ENCODE peak calls at places on chromosome 18, in four cellular contexts. Q, J, L and O are unnamed samples.

GRCh38 chr18:55387139-55387984 is 200.6 kb downstream of the TCF4 start:
- DNase-seq in J (no peak), Q (no peak), L (no peak), O (peak; percentile 13)

GRCh38 chr18:35123811-35124210 is 82.6 kb downstream of the MAPRE2 start:
- DNase-seq in J (no peak), Q (no peak), L (no peak), O (no peak)

GRCh38 chr18:50125456-50125855 is 69.5 kb downstream of the MYO5B start:
- DNase-seq in J (no peak), L (no peak), Q (no peak), O (no peak)

GRCh38 chr18:75176849-75177248 is 32.1 kb downstream of the PTGR3 start:
- DNase-seq in L (no peak), J (no peak), Q (no peak), O (peak; percentile 7)

GRCh38 chr18:54742654-54743053 is 85.6 kb upstream of the RAB27B start:
- DNase-seq in L (no peak), Q (no peak), J (peak; percentile 99), O (no peak)

GRCh38 chr18:75142677-75143076 is 66.3 kb downstream of the PTGR3 start:
- DNase-seq in J (no peak), Q (no peak), L (no peak), O (no peak)

GRCh38 chr18:48725596-48725995 is 186.8 kb downstream of the CTIF start:
- DNase-seq in Q (no peak), L (no peak), J (no peak), O (no peak)

GRCh38 chr18:1760901-1761300 is 810.4 kb downstream of the METTL4 start:
- DNase-seq in J (peak; percentile 20), L (no peak), Q (peak; percentile 3), O (no peak)

GRCh38 chr18:12008181-12008767 is 27.0 kb downstream of the IMPA2 start:
- DNase-seq in L (no peak), J (no peak), Q (no peak), O (no peak)